ENCODE peak calls at places on chromosomes 13 and 19, in ten cellular contexts. C is prostate gland; A is heart right ventricle; Z is progenitor cell of endocrine pancreas; B is astrocyte of the spinal cord; P is MCF 10A; U is GM13976; E is CD4-positive, alpha-beta T cell; R is fibroblast of mammary gland; Y is nephron progenitor cell. W is an unnamed sample.

GRCh38 chr19:2059422-2060201 is 8.6 kb upstream of the MKNK2 start:
- DNase-seq in C (peak; percentile 66), A (no peak), Z (no peak), B (peak; percentile 79), P (peak; percentile 97), U (no peak), E (no peak), R (peak; percentile 73), Y (peak; percentile 61), W (no peak)

GRCh38 chr19:2343289-2343982 is 15.0 kb downstream of the SPPL2B start:
- DNase-seq in C (no peak), A (no peak), Z (no peak), B (no peak), P (no peak), U (no peak), E (no peak), R (no peak), Y (no peak), W (no peak)

GRCh38 chr13:26022538-26023292 is 29.1 kb downstream of the SHISA2 start:
- DNase-seq in C (peak; percentile 55), A (peak; percentile 77), Z (no peak), B (peak; percentile 78), P (peak; percentile 92), U (no peak), E (no peak), R (peak; percentile 10), Y (peak; percentile 73), W (no peak)

GRCh38 chr13:100298691-100299090 is 209.8 kb downstream of the PCCA start:
- DNase-seq in C (no peak), A (no peak), Z (no peak), B (no peak), P (no peak), U (no peak), E (no peak), R (no peak), Y (no peak), W (no peak)

GRCh38 chr13:46184277-46184699 is 2.3 kb upstream of the LCP1 start:
- DNase-seq in C (no peak), A (peak; percentile 20), Z (no peak), B (no peak), P (peak; percentile 30), U (peak; percentile 51), E (peak; percentile 51), R (peak; percentile 11), Y (peak; percentile 45), W (no peak)

GRCh38 chr13:53206455-53206854 is 177.8 kb downstream of the OLFM4 start:
- DNase-seq in C (no peak), A (no peak), Z (no peak), B (no peak), P (peak; percentile 32), U (no peak), E (no peak), R (peak; percentile 7), Y (no peak), W (no peak)

GRCh38 chr19:50568321-50569022 is at the start of gene LRRC4B:
- DNase-seq in C (no peak), A (no peak), Z (no peak), B (no peak), P (no peak), U (no peak), E (no peak), R (no peak), Y (peak; percentile 69), W (peak; percentile 74)

GRCh38 chr13:43567608-43568007 is 219.2 kb downstream of the ENOX1 start:
- DNase-seq in C (no peak), A (no peak), Z (no peak), B (no peak), P (peak; percentile 38), U (no peak), E (no peak), R (peak; percentile 30), Y (no peak), W (no peak)

GRCh38 chr19:7477758-7478157 is 11.1 kb downstream of the PEX11G start:
- DNase-seq in C (no peak), A (no peak), Z (no peak), B (no peak), P (no peak), U (no peak), E (no peak), R (no peak), Y (no peak), W (no peak)

GRCh38 chr19:13104848-13105646 is 2.4 kb upstream of the LYL1 start:
- DNase-seq in C (no peak), A (no peak), Z (no peak), B (no peak), P (no peak), U (peak; percentile 69), E (no peak), R (no peak), Y (no peak), W (no peak)

GRCh38 chr13:98033277-98034247 is 80.1 kb downstream of the IPO5 start:
- DNase-seq in C (peak; percentile 10), A (peak; percentile 38), Z (no peak), B (peak; percentile 56), P (peak; percentile 53), U (no peak), E (no peak), R (peak; percentile 66), Y (peak; percentile 36), W (no peak)

GRCh38 chr19:14450168-14450874 is 17.2 kb downstream of the PKN1 start:
- DNase-seq in C (no peak), A (no peak), Z (no peak), B (no peak), P (peak; percentile 46), U (peak; percentile 83), E (peak; percentile 21), R (peak; percentile 63), Y (peak; percentile 77), W (no peak)

GRCh38 chr19:4425531-4425930 is 23.1 kb downstream of the CHAF1A start:
- DNase-seq in C (no peak), A (no peak), Z (no peak), B (peak; percentile 57), P (no peak), U (no peak), E (no peak), R (peak; percentile 95), Y (no peak), W (no peak)

GRCh38 chr13:35874704-35875103 is 256.5 kb downstream of the DCLK1 start:
- DNase-seq in C (no peak), A (peak; percentile 60), Z (no peak), B (no peak), P (no peak), U (no peak), E (no peak), R (no peak), Y (no peak), W (no peak)

GRCh38 chr13:29418026-29418425 is 177.5 kb downstream of the SLC7A1 start:
- DNase-seq in C (no peak), A (no peak), Z (no peak), B (no peak), P (no peak), U (no peak), E (no peak), R (no peak), Y (no peak), W (no peak)
- TF ChIP-seq CTCF in C (no peak), A (no peak), Z (no peak), B (no peak), P (no peak), U (no peak), E (no peak), R (peak; percentile 22), Y (peak; percentile 23), W (no peak)

DNA sequence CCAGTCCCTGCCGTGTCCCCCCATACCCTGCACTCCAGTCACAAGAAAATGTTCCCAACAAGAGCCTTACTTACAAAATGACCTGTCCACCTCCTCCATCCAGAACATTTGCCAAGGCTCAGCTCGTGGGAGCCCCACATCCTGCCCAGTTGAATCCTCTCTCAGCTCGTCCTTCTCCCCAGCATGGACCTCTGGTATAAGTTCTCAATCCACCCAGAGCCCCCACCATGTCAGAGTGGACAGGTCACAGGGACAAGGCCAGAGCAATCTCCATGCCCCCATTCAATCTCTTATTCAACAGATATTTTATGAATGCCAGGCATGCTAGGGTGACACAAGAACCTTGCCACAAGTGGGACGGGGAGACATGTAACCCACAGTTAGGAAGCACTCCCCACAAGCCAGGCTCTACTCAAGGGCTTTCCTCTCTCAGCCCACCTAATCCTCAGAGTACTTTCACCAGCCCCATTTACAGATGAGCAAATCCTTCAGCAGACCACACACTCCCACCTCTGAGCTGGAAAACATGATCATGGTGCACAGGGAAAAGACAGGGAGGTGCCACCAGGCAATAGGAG is 15.1 kb downstream of the DEDD2 start:
- DNase-seq in C (no peak), A (no peak), Z (no peak), B (no peak), P (no peak), U (no peak), E (no peak), R (no peak), Y (no peak), W (no peak)
- TF ChIP-seq CTCF in C (no peak), A (no peak), Z (no peak), B (no peak), P (no peak), U (no peak), E (no peak), R (no peak), Y (no peak), W (no peak)

DNA sequence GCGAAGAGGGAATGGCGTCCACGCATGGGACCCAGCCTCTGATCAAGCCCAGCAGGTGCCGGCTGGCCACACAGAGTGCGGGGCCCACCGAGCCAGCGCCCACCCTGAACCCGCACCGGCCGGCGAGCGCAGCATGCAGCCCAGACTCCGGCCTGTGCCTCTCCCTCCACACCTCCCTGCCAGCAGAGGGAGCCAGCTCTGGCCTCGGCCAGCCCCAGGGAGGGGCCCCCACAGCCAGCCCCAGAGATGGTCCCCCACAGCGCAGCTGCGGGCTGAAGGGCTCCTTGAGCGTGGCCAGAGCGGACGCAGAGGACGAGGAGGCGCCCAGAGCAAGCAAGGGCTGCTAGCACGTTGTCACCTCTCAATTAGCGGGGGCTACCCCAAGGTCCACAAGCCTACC is 904.5 kb downstream of the SLITRK6 start:
- DNase-seq in C (no peak), A (no peak), Z (no peak), B (no peak), P (no peak), U (no peak), E (no peak), R (no peak), Y (no peak), W (no peak)
- TF ChIP-seq CTCF in C (no peak), A (no peak), Z (no peak), B (no peak), P (no peak), U (no peak), E (no peak), R (no peak), Y (no peak), W (no peak)

DNA sequence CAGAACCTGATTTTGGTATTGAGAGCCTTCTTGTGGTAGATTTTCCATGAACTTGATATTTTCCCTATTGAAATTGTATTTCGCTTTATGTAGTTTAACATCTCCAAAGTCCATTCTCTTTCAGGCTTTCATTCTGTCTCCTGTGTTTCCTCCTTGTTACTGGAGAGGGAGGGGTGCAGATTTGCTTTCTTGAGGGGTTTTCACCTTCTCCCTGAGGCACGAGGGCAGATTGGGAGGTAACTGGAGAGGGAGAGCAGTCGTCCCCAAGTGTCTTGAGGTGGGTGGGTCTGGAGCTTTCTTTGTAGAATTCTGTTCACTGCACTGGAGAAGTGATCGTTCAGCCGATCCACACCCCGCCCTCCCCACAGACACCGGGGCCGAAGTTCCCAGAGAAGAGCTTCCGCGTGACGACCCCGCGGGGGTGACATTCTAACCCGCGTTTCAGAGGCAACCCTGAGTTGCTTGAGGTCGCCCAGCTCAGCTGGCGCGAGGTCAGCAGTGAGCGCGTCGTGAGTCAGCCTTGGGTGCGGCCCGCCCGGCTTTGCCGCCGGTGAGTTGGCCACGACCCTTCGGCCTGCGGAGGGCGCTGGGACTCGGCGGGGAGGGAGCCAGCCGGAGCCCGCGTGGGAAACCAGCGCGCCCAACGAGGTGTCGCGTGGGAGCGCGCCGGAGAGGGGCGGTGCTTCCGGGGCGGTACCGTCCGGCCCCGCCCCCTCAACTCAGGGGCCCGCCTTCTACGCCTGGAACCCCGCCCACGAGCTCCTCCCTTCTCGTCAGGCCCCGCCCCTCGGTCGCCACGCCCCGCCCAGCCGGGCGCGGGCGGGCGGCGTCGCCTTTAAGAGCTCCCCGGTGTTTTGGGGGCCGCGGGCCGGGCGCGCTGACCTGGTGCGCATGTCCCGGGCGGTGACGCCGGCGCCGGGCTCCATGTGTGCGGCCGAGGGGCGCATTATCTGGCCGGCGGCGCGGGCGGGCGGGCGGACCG is at the start of gene GATAD2A:
- DNase-seq in C (peak; percentile 95), A (peak; percentile 93), Z (peak; percentile 88), B (peak; percentile 95), P (peak; percentile 95), U (peak; percentile 96), E (peak; percentile 94), R (peak; percentile 94), Y (peak; percentile 93), W (peak; percentile 36)
- TF ChIP-seq CTCF in C (peak; percentile 38), A (peak; percentile 43), Z (peak; percentile 30), B (no peak), P (no peak), U (peak; percentile 73), E (peak; percentile 49), R (no peak), Y (no peak), W (no peak)

W was measured in D721Med.